ENCODE peak calls at places on chromosome 15, in six cellular contexts. I is mammary epithelial cell, Y is left lung, E is heart left ventricle, N is GM23248, X is A549. W is an unnamed sample.

GRCh38 chr15:66287461-66288055 is 5.8 kb upstream of the DIS3L start:
- DNase-seq in I (peak; percentile 14), Y (no peak), E (no peak), N (peak; percentile 66), X (peak; percentile 27), W (no peak)

GRCh38 chr15:55694652-55695150 is 48.3 kb downstream of the PRTG start:
- DNase-seq in I (no peak), Y (no peak), E (no peak), N (no peak), X (no peak), W (no peak)

GRCh38 chr15:98241032-98241554 is 280.6 kb downstream of the ARRDC4 start:
- DNase-seq in I (peak; percentile 14), Y (no peak), E (no peak), N (no peak), X (no peak), W (no peak)

GRCh38 chr15:83192742-83193141 is 14.9 kb downstream of the HDGFL3 start:
- DNase-seq in I (peak; percentile 61), Y (no peak), E (no peak), N (no peak), X (no peak), W (no peak)

GRCh38 chr15:41254560-41254959 is 23.5 kb downstream of the CHP1 start:
- DNase-seq in I (no peak), Y (no peak), E (no peak), N (no peak), X (no peak), W (no peak)

GRCh38 chr15:71660501-71660900 is 149.9 kb upstream of the NR2E3 start:
- DNase-seq in I (peak; percentile 57), Y (no peak), E (no peak), N (no peak), X (no peak), W (no peak)

GRCh38 chr15:84992157-84992940 is 10.7 kb downstream of the PDE8A start:
- DNase-seq in I (peak; percentile 97), Y (no peak), E (no peak), N (peak; percentile 90), X (peak; percentile 80), W (no peak)

GRCh38 chr15:72785452-72786243 is 2.1 kb upstream of the ADPGK start:
- DNase-seq in I (no peak), Y (no peak), E (no peak), N (peak; percentile 81), X (no peak), W (no peak)

GRCh38 chr15:74869726-74870407 is 3.3 kb downstream of the SCAMP2 start:
- DNase-seq in I (no peak), Y (peak; percentile 80), E (peak; percentile 78), N (peak; percentile 29), X (no peak), W (peak; percentile 81)

GRCh38 chr15:34986326-34987181 is 1.5 kb downstream of the ZNF770 start:
- DNase-seq in I (no peak), Y (no peak), E (no peak), N (peak; percentile 39), X (no peak), W (no peak)

GRCh38 chr15:31463521-31464102 is 137.0 kb downstream of the KLF13 start:
- DNase-seq in I (no peak), Y (no peak), E (no peak), N (no peak), X (no peak), W (peak; percentile 30)

GRCh38 chr15:73926191-73927002 is at the start of gene LOXL1:
- DNase-seq in I (peak; percentile 76), Y (peak; percentile 70), E (peak; percentile 89), N (peak; percentile 98), X (no peak), W (peak; percentile 83)

GRCh38 chr15:36458406-36458805 is 121.0 kb upstream of the CDIN1 start:
- DNase-seq in I (no peak), Y (no peak), E (no peak), N (no peak), X (no peak), W (no peak)

GRCh38 chr15:73956276-73957086 is 30.2 kb downstream of the LOXL1 start:
- DNase-seq in I (peak; percentile 97), Y (peak; percentile 61), E (no peak), N (peak; percentile 99), X (no peak), W (no peak)

GRCh38 chr15:101156061-101156460 is 95.8 kb downstream of the CHSY1 start:
- DNase-seq in I (no peak), Y (no peak), E (no peak), N (no peak), X (no peak), W (no peak)

GRCh38 chr15:70832176-70832575 is 21.8 kb downstream of the LARP6 start:
- DNase-seq in I (no peak), Y (no peak), E (no peak), N (no peak), X (no peak), W (no peak)

GRCh38 chr15:76056931-76057330 is 2.9 kb upstream of the TMEM266 start:
- DNase-seq in I (peak; percentile 72), Y (no peak), E (no peak), N (no peak), X (no peak), W (no peak)

GRCh38 chr15:31338879-31339557 is 12.4 kb downstream of the KLF13 start:
- DNase-seq in I (peak; percentile 85), Y (peak; percentile 87), E (peak; percentile 80), N (peak; percentile 92), X (peak; percentile 30), W (peak; percentile 89)

GRCh38 chr15:67183443-67184169 is 70.9 kb downstream of the AAGAB start:
- DNase-seq in I (no peak), Y (no peak), E (no peak), N (peak; percentile 89), X (no peak), W (peak; percentile 75)

GRCh38 chr15:70065006-70065722 is 32.6 kb downstream of the TLE3 start:
- DNase-seq in I (no peak), Y (no peak), E (peak; percentile 18), N (no peak), X (no peak), W (no peak)

GRCh38 chr15:63699391-63699790 is 102.2 kb downstream of the FBXL22 start:
- DNase-seq in I (no peak), Y (no peak), E (no peak), N (peak; percentile 9), X (no peak), W (no peak)

GRCh38 chr15:33934896-33935295 is 33.4 kb upstream of the CHRM5 start:
- DNase-seq in I (no peak), Y (no peak), E (no peak), N (peak; percentile 61), X (no peak), W (no peak)

GRCh38 chr15:44207643-44208042 is 12.6 kb upstream of the FRMD5 start:
- DNase-seq in I (peak; percentile 68), Y (no peak), E (no peak), N (peak; percentile 75), X (no peak), W (no peak)

GRCh38 chr15:46413799-46414198 is 779.0 kb downstream of the SQOR start:
- DNase-seq in I (no peak), Y (no peak), E (no peak), N (peak; percentile 45), X (no peak), W (no peak)

GRCh38 chr15:31304074-31304648 is 22.5 kb upstream of the KLF13 start:
- DNase-seq in I (no peak), Y (no peak), E (no peak), N (no peak), X (no peak), W (peak; percentile 56)

GRCh38 chr15:42921049-42921731 is 612 bp upstream of the TTBK2 start:
- DNase-seq in I (peak; percentile 31), Y (peak; percentile 38), E (peak; percentile 32), N (peak; percentile 67), X (no peak), W (no peak)

GRCh38 chr15:53917109-53917508 is 61.1 kb upstream of the UNC13C start:
- DNase-seq in I (peak; percentile 10), Y (no peak), E (no peak), N (no peak), X (no peak), W (no peak)

GRCh38 chr15:53918180-53919079 is 59.8 kb upstream of the UNC13C start:
- DNase-seq in I (no peak), Y (no peak), E (peak; percentile 37), N (no peak), X (no peak), W (no peak)
- H3K4me1 ChIP-seq in I (no peaks in the 10 kb centered on the region), Y (no peaks in the 10 kb centered on the region), E (no peaks in the 10 kb centered on the region), N (no peaks in the 10 kb centered on the region), X (peaks cover 21% of the 10 kb centered on the region), W (no peaks in the 10 kb centered on the region)

GRCh38 chr15:90154246-90154645 is 46.9 kb upstream of the SEMA4B start:
- DNase-seq in I (no peak), Y (no peak), E (no peak), N (no peak), X (no peak), W (no peak)
- H3K27ac ChIP-seq in I (no peak overlapping the region), Y (no peak overlapping the region), E (no peak overlapping the region), N (no peak overlapping the region), X (peak overlapping the region; percentile 70), W (no peak overlapping the region)

GRCh38 chr15:40110866-40111550 is 2.3 kb upstream of the BMF start:
- DNase-seq in I (no peak), Y (no peak), E (no peak), N (no peak), X (no peak), W (no peak)

GRCh38 chr15:40108855-40109735 is at the start of gene BMF:
- DNase-seq in I (peak; percentile 97), Y (peak; percentile 99), E (peak; percentile 100), N (peak; percentile 99), X (peak; percentile 85), W (peak; percentile 100)

GRCh38 chr15:40106203-40107161 is 2.2 kb downstream of the BMF start:
- DNase-seq in I (peak; percentile 51), Y (peak; percentile 86), E (no peak), N (peak; percentile 45), X (peak; percentile 54), W (peak; percentile 90)

GRCh38 chr15:40105517-40106202 is 3.0 kb downstream of the BMF start:
- DNase-seq in I (no peak), Y (no peak), E (no peak), N (no peak), X (no peak), W (no peak)

GRCh38 chr15:40108061-40108854 is 421 bp downstream of the BMF start:
- DNase-seq in I (peak; percentile 38), Y (no peak), E (peak; percentile 66), N (peak; percentile 77), X (peak; percentile 44), W (peak; percentile 82)
- H3K4me1 ChIP-seq in I (peaks cover 35% of the 10 kb centered on the region), Y (peaks cover 54% of the 10 kb centered on the region), E (peaks cover 38% of the 10 kb centered on the region), N (peaks cover under 1% of the 10 kb centered on the region), X (peaks cover 35% of the 10 kb centered on the region), W (peaks cover 58% of the 10 kb centered on the region)

DNA sequence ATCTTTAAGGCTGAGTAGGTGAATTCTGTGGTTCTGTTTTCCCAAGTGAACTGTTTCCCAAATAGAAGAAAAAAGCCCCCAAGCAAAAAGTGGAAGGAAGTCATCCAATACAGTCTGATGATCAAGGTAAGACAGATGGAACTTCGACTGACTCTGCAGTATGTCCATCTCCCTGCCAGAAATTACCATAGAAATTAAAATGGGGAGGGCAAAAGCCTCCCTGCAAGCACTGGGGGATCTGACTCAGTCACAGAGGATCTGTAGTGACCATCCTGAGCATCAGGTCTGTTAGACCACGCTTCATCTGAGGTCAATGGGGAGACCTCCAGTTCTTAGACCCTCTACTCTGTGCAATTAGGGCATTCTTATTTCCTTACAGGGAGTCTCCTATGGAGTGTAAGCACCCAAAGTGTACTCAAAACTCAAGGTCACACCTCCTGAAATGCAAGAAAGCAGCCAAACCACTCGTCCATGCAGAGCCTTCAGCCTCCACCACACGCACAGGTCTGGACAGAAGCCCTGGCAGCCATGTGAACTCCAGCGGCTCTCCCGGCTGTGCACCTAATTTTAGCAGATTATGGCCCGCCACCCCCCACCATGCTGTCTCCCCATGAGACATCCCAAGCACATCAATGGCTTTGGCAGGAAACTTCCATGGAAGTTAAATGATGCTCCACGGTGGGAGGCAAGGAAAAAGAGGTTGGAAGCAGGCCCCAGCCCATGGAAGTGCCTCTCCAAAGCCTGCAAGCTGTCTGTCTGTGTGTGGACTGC is 348.7 kb downstream of the NTRK3 start:
- DNase-seq in I (no peak), Y (no peak), E (no peak), N (no peak), X (no peak), W (no peak)
- H3K27ac ChIP-seq in I (no peak overlapping the region), Y (no peak overlapping the region), E (no peak overlapping the region), N (no peak overlapping the region), X (no peak overlapping the region), W (no peak overlapping the region)